ENCODE peak calls at places on chromosomes 16 and 17, in seven cellular contexts. M is uterus, K is body of pancreas, P is K562, V is A549, W is breast epithelium, X is heart left ventricle. D is an unnamed sample.

GRCh38 chr17:27495460-27495859 is 39.2 kb downstream of the KSR1 start:
- DNase-seq in P (no peak), W (no peak), M (no peak), V (no peak), X (no peak), K (no peak), D (no peak)

GRCh38 chr16:83887088-83887487 is 11.8 kb upstream of the MLYCD start:
- DNase-seq in V (peak), K (peak), W (no peak), X (no peak), M (no peak), P (no peak), D (no peak)

GRCh38 chr17:40035162-40035559 is 19.0 kb downstream of the MED24 start:
- DNase-seq in M (no peak), W (no peak), K (no peak), V (peak), X (no peak), P (peak), D (no peak)

GRCh38 chr17:49959183-49959935 is 9.6 kb upstream of the DLX4 start:
- DNase-seq in P (no peak), X (no peak), V (no peak), M (no peak), W (no peak), K (no peak), D (no peak)

GRCh38 chr17:57622886-57623433 is 122.1 kb downstream of the CCDC182 start:
- DNase-seq in W (no peak), M (no peak), P (no peak), K (no peak), X (peak), V (peak), D (no peak)

GRCh38 chr17:78915872-78916632 is 9.1 kb downstream of the TIMP2 start:
- DNase-seq in K (peak), X (peak), W (no peak), M (no peak), P (no peak), V (peak), D (no peak)

GRCh38 chr16:86952769-86953168 is 364.4 kb downstream of the C16orf95 start:
- DNase-seq in P (no peak), W (no peak), X (no peak), M (no peak), K (no peak), V (no peak), D (no peak)

GRCh38 chr17:69485901-69486643 is 71.6 kb downstream of the MAP2K6 start:
- DNase-seq in W (no peak), V (no peak), X (no peak), M (no peak), K (no peak), P (no peak), D (no peak)

GRCh38 chr17:83183150-83183820 is 103.9 kb downstream of the METRNL start:
- DNase-seq in X (no peak), V (no peak), P (no peak), M (no peak), K (no peak), W (peak), D (peak)

GRCh38 chr16:12904041-12904671 is 2.8 kb downstream of the SHISA9 start:
- DNase-seq in M (no peak), P (no peak), X (no peak), W (no peak), K (no peak), V (no peak), D (no peak)

GRCh38 chr16:85091522-85091910 is 20.8 kb downstream of the CIBAR2 start:
- DNase-seq in V (no peak), K (no peak), W (no peak), M (no peak), X (no peak), P (no peak), D (no peak)

GRCh38 chr16:9681556-9681955 is 500.7 kb downstream of the GRIN2A start:
- DNase-seq in X (no peak), M (no peak), P (no peak), K (no peak), V (no peak), W (no peak), D (no peak)

GRCh38 chr17:38401459-38401858 is 26.8 kb upstream of the ARHGAP23 start:
- DNase-seq in M (no peak), P (no peak), W (no peak), X (no peak), K (no peak), V (no peak), D (no peak)

GRCh38 chr16:65521685-65522338 is 399.9 kb upstream of the CDH11 start:
- DNase-seq in P (no peak), M (no peak), X (no peak), K (no peak), V (no peak), W (no peak), D (no peak)

GRCh38 chr16:87235810-87236515 is 81.2 kb downstream of the C16orf95 start:
- DNase-seq in X (no peak), V (no peak), P (no peak), K (no peak), W (no peak), M (no peak), D (no peak)

GRCh38 chr16:29760567-29761279 is 14.9 kb upstream of the C16orf54 start:
- DNase-seq in P (no peak), X (no peak), W (no peak), M (no peak), K (no peak), V (no peak), D (no peak)

GRCh38 chr17:40348562-40349476 is 15.7 kb downstream of the GJD3 start:
- DNase-seq in P (no peak), V (no peak), M (no peak), W (peak), K (peak), X (peak), D (peak)

GRCh38 chr17:40605301-40605700 is 40.0 kb upstream of the CCR7 start:
- DNase-seq in W (no peak), P (no peak), V (no peak), K (no peak), M (no peak), X (no peak), D (no peak)

GRCh38 chr16:68274441-68274840 is 10.1 kb downstream of the SLC7A6 start:
- DNase-seq in M (no peak), P (no peak), X (no peak), W (no peak), K (no peak), V (no peak), D (no peak)

GRCh38 chr16:31362476-31363405 is 7.8 kb downstream of the ITGAX start:
- DNase-seq in M (no peak), P (no peak), W (no peak), K (no peak), X (no peak), V (no peak), D (no peak)

GRCh38 chr16:66849543-66849942 is 5.3 kb downstream of the CA7 start:
- DNase-seq in K (no peak), V (no peak), W (no peak), X (no peak), M (no peak), P (peak), D (peak)

DNA sequence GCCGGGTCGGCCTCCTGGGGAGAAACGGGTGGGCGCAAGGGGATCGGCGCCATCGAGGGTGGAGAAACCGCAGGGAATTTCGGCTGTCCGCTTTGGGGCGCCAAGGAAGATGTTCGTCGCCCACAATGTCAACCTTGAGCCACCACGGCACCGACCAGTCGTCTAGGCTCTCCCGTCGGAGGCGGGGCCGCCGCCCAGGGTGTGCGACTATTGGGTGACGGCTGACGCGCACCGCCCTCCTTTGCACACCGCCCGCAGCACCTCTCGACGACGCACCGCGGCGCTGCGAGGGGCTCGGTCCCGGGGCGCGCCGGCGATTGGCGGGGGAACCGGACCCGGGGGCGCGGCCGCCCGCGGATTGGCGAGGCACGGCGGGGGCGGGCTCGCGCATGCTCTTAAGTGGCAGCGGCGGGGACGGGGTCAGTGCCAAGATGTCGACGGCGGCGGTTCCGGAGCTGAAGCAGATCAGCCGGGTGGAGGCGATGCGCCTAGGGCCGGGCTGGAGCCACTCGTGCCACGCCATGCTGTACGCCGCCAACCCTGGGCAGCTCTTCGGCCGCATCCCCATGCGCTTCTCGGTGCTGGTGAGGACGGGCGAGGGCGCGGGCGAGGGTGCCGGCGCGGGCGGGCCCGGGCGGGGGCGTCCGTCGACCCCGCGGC is at the start of gene NUDT16L1:
- DNase-seq in X (peak), V (peak), M (peak), W (peak), P (peak), K (peak), D (peak)
- TF ChIP-seq POLR2A in X (peak), V (peak), M (no peak), W (peak), P (peak), K (peak), D (peak)

DNA sequence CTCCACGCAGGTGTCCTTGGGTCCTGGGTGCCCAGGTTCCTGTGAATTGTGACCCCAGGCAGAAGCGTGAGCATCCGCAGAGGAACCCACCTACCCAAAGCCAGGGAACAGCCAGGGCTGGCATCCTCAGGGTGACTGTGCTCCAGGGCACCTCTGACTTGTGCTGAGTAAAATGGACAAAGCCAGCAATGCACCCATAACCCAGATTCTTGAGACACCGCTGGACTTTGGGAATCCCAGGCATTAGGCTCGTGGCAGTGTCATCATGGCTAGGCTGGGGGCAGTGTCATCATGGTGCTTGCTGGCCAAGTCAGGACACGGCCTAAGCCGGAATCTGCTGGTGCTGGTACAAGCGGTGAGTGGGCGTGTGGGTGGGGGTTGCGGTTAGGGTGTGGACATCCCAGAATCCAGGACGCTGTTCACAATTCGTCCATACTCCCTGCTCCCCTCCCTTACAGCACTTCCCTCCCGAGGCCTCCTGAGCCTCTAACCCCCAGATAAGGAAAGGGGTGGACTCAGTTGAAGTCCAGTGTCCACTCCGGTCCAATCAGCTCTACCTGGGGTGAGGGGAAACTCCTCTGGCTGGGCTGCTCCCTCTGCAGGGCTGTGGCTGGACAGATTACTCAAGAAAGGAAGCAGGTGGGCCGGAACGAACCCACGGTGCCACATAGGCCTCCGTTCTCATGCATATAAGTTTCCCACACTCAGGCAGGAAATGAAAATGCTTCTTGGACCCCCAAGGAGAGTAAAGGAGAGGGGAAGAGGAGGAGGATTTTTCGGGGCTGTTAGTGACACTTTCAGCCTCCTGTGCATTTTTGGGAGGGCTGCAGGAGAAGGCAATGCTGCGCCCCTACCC is 138.9 kb downstream of the SEC14L1 start:
- DNase-seq in M (no peak), P (peak), W (peak), K (no peak), V (no peak), X (no peak), D (no peak)
- TF ChIP-seq CTCF in M (no peak), P (peak), W (no peak), K (no peak), V (no peak), X (no peak), D (no peak)

DNA sequence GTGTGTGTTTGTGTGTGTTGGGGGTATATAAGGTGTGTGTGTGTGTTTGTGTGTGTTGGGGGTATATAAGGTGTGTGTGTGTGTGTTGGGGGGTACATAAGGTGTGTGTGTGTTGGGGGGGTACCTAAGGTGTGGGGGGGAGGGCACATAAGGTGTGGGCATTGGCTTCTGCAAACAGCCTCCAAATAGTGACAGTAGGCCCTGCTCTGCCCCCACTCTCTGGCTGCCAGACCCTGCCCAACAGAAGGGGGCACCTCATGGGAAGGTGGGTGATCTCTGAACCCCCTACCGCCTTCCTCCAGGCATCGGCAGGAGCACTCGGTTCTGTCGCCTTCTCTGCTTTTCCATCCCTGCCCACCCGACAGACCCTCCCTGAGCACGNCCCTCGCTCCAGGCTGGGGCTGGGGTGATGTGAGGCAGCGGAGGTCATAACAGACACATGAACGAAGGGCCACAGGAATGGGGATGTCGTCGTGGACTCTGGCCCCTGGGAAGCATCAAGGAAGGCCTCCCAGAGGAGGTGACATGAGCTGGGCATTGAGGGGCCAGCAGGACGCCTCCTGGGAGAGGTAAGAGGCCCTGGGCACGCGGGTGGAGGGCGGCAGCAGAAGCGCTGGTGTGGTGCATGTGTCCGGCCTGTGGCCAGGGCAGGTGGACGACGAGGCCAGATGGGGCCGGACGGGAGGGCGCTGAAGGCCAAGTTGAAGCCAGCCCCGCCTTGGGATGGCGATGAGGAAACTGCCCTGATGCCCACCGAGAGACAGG is 136.6 kb upstream of the RPH3AL start:
- DNase-seq in X (no peak), M (peak), K (no peak), V (no peak), W (no peak), P (no peak), D (no peak)
- H3K27ac ChIP-seq in X (peak), M (peak), K (no peak), V (peak), W (peak), P (no peak), D (peak)

DNA sequence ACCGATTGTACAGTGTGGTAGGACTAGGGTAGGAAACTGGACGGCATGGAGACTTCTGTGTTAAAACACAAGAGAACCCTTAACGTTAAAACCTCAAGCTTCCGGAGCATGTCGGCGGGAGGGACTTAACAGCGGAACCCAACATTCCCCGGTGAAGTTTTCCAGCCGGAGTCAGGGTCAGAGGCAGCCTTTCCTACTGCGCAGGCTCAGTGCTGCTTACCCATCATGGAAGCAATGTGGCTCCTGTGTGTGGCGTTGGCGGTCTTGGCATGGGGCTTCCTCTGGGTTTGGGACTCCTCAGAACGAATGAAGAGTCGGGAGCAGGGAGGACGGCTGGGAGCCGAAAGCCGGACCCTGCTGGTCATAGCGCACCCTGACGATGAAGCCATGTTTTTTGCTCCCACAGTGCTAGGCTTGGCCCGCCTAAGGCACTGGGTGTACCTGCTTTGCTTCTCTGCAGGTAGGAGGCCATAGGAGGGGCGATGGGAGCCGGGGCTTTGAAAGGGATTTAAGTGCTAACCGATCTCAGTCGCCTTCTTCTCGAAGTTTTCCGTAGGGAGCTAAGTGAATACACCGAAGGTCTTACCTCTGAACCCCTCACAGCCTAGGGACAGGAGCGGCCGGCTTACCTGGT is at the start of gene PIGL:
- DNase-seq in X (peak), W (peak), V (peak), K (peak), P (peak), M (peak), D (peak)
- TF ChIP-seq POLR2A in X (no peak), W (peak), V (peak), K (peak), P (peak), M (no peak), D (peak)

GRCh38 chr17:63918305-63918704 is 334 bp downstream of the GH1 start:
- DNase-seq in X (no peak), P (no peak), K (peak), V (no peak), W (no peak), M (no peak), D (no peak)
- TF ChIP-seq CTCF in X (no peak), P (peak), K (no peak), V (no peak), W (no peak), M (no peak), D (no peak)

GRCh38 chr16:57284206-57284951 is at the start of gene PLLP:
- DNase-seq in M (peak), P (peak), W (no peak), X (no peak), K (peak), V (peak), D (peak)

GRCh38 chr16:57284952-57285263 is 436 bp upstream of the PLLP start:
- DNase-seq in W (no peak), V (no peak), P (no peak), K (peak), M (no peak), X (no peak), D (no peak)

GRCh38 chr16:57282510-57283213 is 1.8 kb downstream of the PLLP start:
- DNase-seq in P (no peak), M (no peak), K (peak), V (no peak), X (no peak), W (no peak), D (no peak)

GRCh38 chr16:57283956-57284205 is 591 bp downstream of the PLLP start:
- DNase-seq in W (no peak), P (no peak), X (no peak), M (no peak), V (no peak), K (no peak), D (no peak)

GRCh38 chr16:57283214-57283955 is 1.1 kb downstream of the PLLP start:
- DNase-seq in K (peak), X (no peak), V (no peak), M (no peak), W (no peak), P (no peak), D (no peak)
- H3K27ac ChIP-seq in K (peak), X (no peak), V (no peak), M (no peak), W (no peak), P (no peak), D (no peak)

DNA sequence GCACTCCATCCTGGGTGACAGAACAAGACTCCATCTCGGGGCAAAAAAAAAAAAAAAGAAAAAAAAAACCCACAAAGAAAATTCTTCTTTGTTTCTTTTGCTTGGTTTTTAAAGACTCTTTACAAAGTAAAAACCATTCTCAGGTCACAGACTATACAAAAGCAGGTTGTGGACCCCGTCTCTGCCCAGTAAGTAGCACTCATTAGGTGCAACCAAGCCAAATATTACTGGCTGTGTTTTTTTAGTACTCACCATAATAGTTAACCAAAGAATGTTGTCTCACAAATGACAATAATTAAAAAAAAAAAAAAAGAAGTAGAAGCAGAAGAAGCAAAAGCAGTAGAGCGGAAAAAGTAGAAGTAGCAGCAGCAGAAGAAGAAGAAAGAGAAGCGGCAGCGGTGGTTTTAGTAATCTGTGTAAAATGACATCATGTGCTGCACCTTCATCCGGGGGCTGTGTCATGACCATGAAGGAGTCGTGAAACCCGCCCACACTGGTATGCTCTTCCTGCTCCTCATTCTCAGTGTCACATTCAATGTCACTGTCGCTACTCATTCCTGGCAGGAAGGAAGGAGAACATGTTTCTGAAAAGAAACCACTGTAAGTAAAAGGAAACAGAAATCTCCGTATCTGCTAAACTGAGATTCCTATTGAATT is 105.4 kb downstream of the TRIM37 start:
- DNase-seq in X (peak), K (peak), V (no peak), W (peak), M (no peak), P (peak), D (no peak)
- TF ChIP-seq POLR2A in X (no peak), K (peak), V (no peak), W (no peak), M (no peak), P (no peak), D (peak)

GRCh38 chr17:81513669-81514484 is 1.3 kb upstream of the ACTG1 start:
- DNase-seq in P (no peak), K (peak), M (peak), X (peak), V (peak), W (peak), D (peak)
- TF ChIP-seq CTCF in P (no peak), K (no peak), M (no peak), X (no peak), V (no peak), W (peak), D (no peak)